ENCODE peak calls at places on chromosomes 5 and 9, in four cellular contexts. X is activated CD4-positive, alpha-beta T cell treated with anti-CD3 and anti-CD28 coated beads, Interleukin-2, amount 50 U/mL, for 48 hours; I is stimulated activated CD8-positive, alpha-beta memory T cell treated with anti-CD3 and anti-CD28 coated beads, Interleukin-15, amount 100 ng/mL, for 48 hours; V is activated naive CD8-positive, alpha-beta T cell treated with anti-CD3 and anti-CD28 coated beads, Interleukin-2, amount 50 U/mL, for 24 hours. B is an unnamed sample.

GRCh38 chr5:148397968-148398595 is 14.3 kb downstream of the FBXO38 start:
- DNase-seq in V (no peak), X (no peak), I (no peak), B (no peak)

GRCh38 chr5:143932584-143932983 is 120.6 kb downstream of the HMHB1 start:
- DNase-seq in V (no peak), X (no peak), I (no peak), B (no peak)

GRCh38 chr5:150661086-150661485 is at the start of gene MYOZ3:
- DNase-seq in V (no peak), X (no peak), I (no peak), B (no peak)

GRCh38 chr9:131635285-131635684 is 90.0 kb downstream of the PRRT1B start:
- DNase-seq in I (peak; percentile 59), V (peak; percentile 65), X (peak; percentile 71), B (peak; percentile 70)

GRCh38 chr9:116075191-116075590 is 78.4 kb upstream of the PAPPA start:
- DNase-seq in I (no peak), X (no peak), V (no peak), B (no peak)

GRCh38 chr5:14848385-14848784 is 23.2 kb downstream of the ANKH start:
- DNase-seq in V (no peak), I (no peak), X (no peak), B (no peak)

GRCh38 chr9:12935714-12936113 is 160.9 kb downstream of the LURAP1L start:
- DNase-seq in X (no peak), I (no peak), V (no peak), B (no peak)

GRCh38 chr9:87682085-87682484 is 43.8 kb upstream of the CTSL start:
- DNase-seq in X (no peak), V (no peak), I (no peak), B (peak; percentile 18)

GRCh38 chr9:112925058-112925641 is 34.5 kb upstream of the SLC46A2 start:
- DNase-seq in V (peak; percentile 9), I (no peak), X (no peak), B (no peak)

GRCh38 chr9:130932220-130933069 is 6.6 kb downstream of the FIBCD1 start:
- DNase-seq in I (no peak), V (no peak), X (no peak), B (no peak)

GRCh38 chr9:15308511-15308910 is 1.5 kb upstream of the TTC39B start:
- DNase-seq in X (no peak), V (no peak), I (no peak), B (no peak)

GRCh38 chr5:34449639-34450038 is 206.5 kb upstream of the RAI14 start:
- DNase-seq in I (no peak), X (no peak), V (no peak), B (no peak)

GRCh38 chr9:16385590-16386578 is 484.6 kb downstream of the BNC2 start:
- DNase-seq in X (no peak), V (no peak), I (no peak), B (no peak)

GRCh38 chr5:52743970-52744369 is 43.7 kb upstream of the ITGA1 start:
- DNase-seq in I (peak; percentile 15), X (peak; percentile 17), V (peak; percentile 31), B (peak; percentile 66)

GRCh38 chr9:10026585-10026984 is 586.2 kb downstream of the PTPRD start:
- DNase-seq in V (no peak), X (no peak), I (no peak), B (no peak)